ENCODE peak calls at places on chromosomes 16 and 17, in seven cellular contexts. J is stimulated activated effector memory CD8-positive, alpha-beta T cell treated with anti-CD3 and anti-CD28 coated beads, Interleukin-12 subunit alpha, Interleukin-12 subunit beta, amount 100 ng/mL, for 72 hours; C is GM12865; L is AG04449; D is EL; Y is mucosa of gallbladder; O is endothelial cell of umbilical vein. M is an unnamed sample.

GRCh38 chr17:37836593-37836992 is 87.6 kb upstream of the TBC1D3K start:
- DNase-seq in Y (no peak), L (no peak), J (no peak), O (no peak), C (no peak), D (no peak), M (no peak)

GRCh38 chr17:7486181-7486580 is 2.0 kb downstream of the POLR2A start:
- DNase-seq in Y (no peak), D (peak), J (no peak), O (peak), L (no peak), C (peak), M (no peak)

GRCh38 chr17:76529643-76530488 is 7.6 kb downstream of the CYGB start:
- DNase-seq in O (peak), L (no peak), D (peak), J (no peak), Y (peak), C (no peak), M (peak)

GRCh38 chr17:80068301-80069160 is 32.1 kb downstream of the CCDC40 start:
- DNase-seq in O (peak), J (no peak), Y (peak), D (peak), L (no peak), C (no peak), M (peak)

GRCh38 chr17:51397361-51398127 is 137.2 kb downstream of the UTP18 start:
- DNase-seq in C (no peak), J (no peak), D (peak), Y (no peak), O (no peak), L (peak), M (peak)

GRCh38 chr17:60910415-60910814 is 232.8 kb downstream of the BCAS3 start:
- DNase-seq in J (no peak), D (no peak), L (no peak), Y (no peak), C (no peak), O (no peak), M (no peak)

GRCh38 chr17:29589524-29590260 is at the start of gene GIT1:
- DNase-seq in L (no peak), C (peak), D (peak), Y (peak), O (peak), J (peak), M (peak)

GRCh38 chr16:5022521-5022920 is 11.2 kb downstream of the NAGPA start:
- DNase-seq in L (no peak), O (no peak), C (no peak), J (no peak), D (no peak), Y (no peak), M (no peak)

GRCh38 chr16:13332713-13333255 is 431.4 kb downstream of the SHISA9 start:
- DNase-seq in C (no peak), L (no peak), Y (no peak), J (no peak), D (no peak), O (no peak), M (no peak)

GRCh38 chr17:1649116-1649843 is 386 bp downstream of the RILP start:
- DNase-seq in L (no peak), O (peak), C (peak), D (peak), J (peak), Y (peak), M (peak)

GRCh38 chr17:20922128-20922670 is 120.6 kb downstream of the USP22 start:
- DNase-seq in C (no peak), L (no peak), J (no peak), O (peak), D (peak), Y (no peak), M (peak)

GRCh38 chr16:78669994-78670393 is 570.5 kb downstream of the WWOX start:
- DNase-seq in O (no peak), L (no peak), J (no peak), Y (peak), C (no peak), D (no peak), M (no peak)

GRCh38 chr17:37506678-37507077 is 17.0 kb downstream of the DUSP14 start:
- DNase-seq in L (no peak), J (no peak), O (peak), Y (no peak), C (peak), D (peak), M (peak)

GRCh38 chr16:51430716-51431369 is 279.8 kb upstream of the SALL1 start:
- DNase-seq in O (no peak), J (no peak), Y (no peak), D (no peak), C (no peak), L (no peak), M (peak)

GRCh38 chr16:83245061-83245460 is 562.7 kb upstream of the HSBP1 start:
- DNase-seq in Y (no peak), C (no peak), J (no peak), O (no peak), D (peak), L (peak), M (peak)

GRCh38 chr16:52191533-52192134 is 355.3 kb downstream of the TOX3 start:
- DNase-seq in D (peak), J (peak), O (peak), C (peak), L (peak), Y (peak), M (peak)

GRCh38 chr16:89785523-89786155 is 30.8 kb downstream of the FANCA start:
- DNase-seq in L (no peak), Y (peak), O (no peak), D (no peak), J (no peak), C (no peak), M (no peak)

GRCh38 chr16:89031715-89032659 is 55.0 kb upstream of the CBFA2T3 start:
- DNase-seq in L (no peak), D (no peak), Y (peak), C (peak), O (no peak), J (peak), M (no peak)

GRCh38 chr16:70652322-70652721 is 6.0 kb downstream of the IL34 start:
- DNase-seq in J (no peak), L (no peak), C (no peak), O (peak), Y (no peak), D (no peak), M (no peak)

GRCh38 chr17:81335388-81336157 is 40.5 kb upstream of the SLC38A10 start:
- DNase-seq in C (no peak), J (no peak), Y (no peak), L (no peak), O (no peak), D (no peak), M (no peak)

GRCh38 chr16:1918312-1918889 is at the start of gene HS3ST6:
- DNase-seq in Y (no peak), J (no peak), D (no peak), O (no peak), L (no peak), C (no peak), M (no peak)

GRCh38 chr17:41446806-41447205 is 6.0 kb upstream of the KRT38 start:
- DNase-seq in L (peak), C (no peak), Y (no peak), O (no peak), D (peak), J (no peak), M (peak)

GRCh38 chr17:21297597-21297996 is 13.1 kb downstream of the MAP2K3 start:
- DNase-seq in Y (no peak), D (no peak), C (no peak), O (no peak), L (no peak), J (no peak), M (no peak)

GRCh38 chr17:82973456-82974135 is 105.8 kb upstream of the METRNL start:
- DNase-seq in Y (no peak), C (no peak), J (peak), L (no peak), O (no peak), D (no peak), M (no peak)

GRCh38 chr17:70804161-70804560 is 634.8 kb downstream of the KCNJ2 start:
- DNase-seq in D (peak), J (no peak), O (no peak), Y (no peak), L (no peak), C (no peak), M (no peak)

GRCh38 chr16:46972429-46972970 is 974 bp downstream of the DNAJA2 start:
- DNase-seq in O (peak), C (peak), Y (no peak), D (peak), J (no peak), L (no peak), M (peak)

M was measured in M059J.